ENCODE peak calls at places on chromosomes 11 and 22, in four cellular contexts. L is psoas muscle, O is lung microvascular endothelial cell, V is fibroblast of the aortic adventitia. B is an unnamed sample.

GRCh38 chr11:5929984-5930383 is 12.1 kb upstream of the OR56A3 start:
- DNase-seq in L (no peak), O (no peak), V (no peak), B (no peak)

GRCh38 chr11:19938051-19938856 is 222.0 kb downstream of the DBX1 start:
- DNase-seq in L (peak), O (peak), V (peak), B (peak)

GRCh38 chr22:41576877-41577276 is 12.8 kb downstream of the PMM1 start:
- DNase-seq in L (peak), O (peak), V (peak), B (peak)

GRCh38 chr11:13016415-13016814 is 7.3 kb downstream of the RASSF10 start:
- DNase-seq in L (no peak), O (peak), V (no peak), B (no peak)

GRCh38 chr11:45180158-45180887 is 33.9 kb downstream of the PRDM11 start:
- DNase-seq in L (peak), O (peak), V (no peak), B (peak)

GRCh38 chr11:1162153-1162497 is 4.4 kb downstream of the MUC5AC start:
- DNase-seq in L (no peak), O (no peak), V (no peak), B (no peak)

GRCh38 chr11:128587415-128587814 is at the start of gene ETS1:
- DNase-seq in L (no peak), O (peak), V (no peak), B (peak)

GRCh38 chr11:34250732-34251639 is 106.8 kb downstream of the ABTB2 start:
- DNase-seq in L (peak), O (peak), V (peak), B (peak)

GRCh38 chr22:28014141-28015055 is 95.3 kb upstream of the PITPNB start:
- DNase-seq in L (no peak), O (no peak), V (no peak), B (peak)

GRCh38 chr11:70716986-70717775 is 318.9 kb downstream of the CTTN start:
- DNase-seq in L (no peak), O (no peak), V (no peak), B (peak)

GRCh38 chr11:110712643-110713468 is 619 bp upstream of the ARHGAP20 start:
- DNase-seq in L (peak), O (peak), V (peak), B (peak)

GRCh38 chr22:49784987-49785614 is 42.6 kb downstream of the BRD1 start:
- DNase-seq in L (peak), O (no peak), V (no peak), B (no peak)

GRCh38 chr11:63229815-63230214 is 13.6 kb downstream of the SLC22A25 start:
- DNase-seq in L (no peak), O (no peak), V (no peak), B (no peak)

GRCh38 chr11:8250981-8251620 is 12.6 kb downstream of the LMO1 start:
- DNase-seq in L (no peak), O (no peak), V (no peak), B (no peak)

GRCh38 chr11:9861860-9862725 is 198.2 kb downstream of the SWAP70 start:
- DNase-seq in L (peak), O (peak), V (peak), B (peak)

GRCh38 chr11:121964591-121964990 is 151.4 kb downstream of the BLID start:
- DNase-seq in L (no peak), O (peak), V (peak), B (peak)

GRCh38 chr22:41256254-41256897 is 15.6 kb upstream of the CHADL start:
- DNase-seq in L (no peak), O (peak), V (peak), B (peak)

GRCh38 chr22:37169412-37169811 is 18.6 kb downstream of the C1QTNF6 start:
- DNase-seq in L (no peak), O (no peak), V (no peak), B (no peak)

GRCh38 chr11:129375731-129376657 is at the start of gene BARX2:
- DNase-seq in L (no peak), O (peak), V (peak), B (peak)

GRCh38 chr22:48528221-48528915 is 1299.3 kb downstream of the BRD1 start:
- DNase-seq in L (no peak), O (no peak), V (no peak), B (no peak)

GRCh38 chr22:47177334-47177815 is 414.9 kb downstream of the TBC1D22A start:
- DNase-seq in L (peak), O (no peak), V (no peak), B (no peak)

GRCh38 chr11:25981998-25982397 is 349.9 kb upstream of the ANO3 start:
- DNase-seq in L (no peak), O (peak), V (peak), B (peak)

GRCh38 chr11:17643506-17644405 is 75.6 kb upstream of the MYOD1 start:
- DNase-seq in L (no peak), O (no peak), V (no peak), B (no peak)

GRCh38 chr22:31122532-31123291 is at the start of gene INPP5J:
- DNase-seq in L (peak), O (no peak), V (peak), B (peak)

GRCh38 chr11:119389611-119390254 is 8.2 kb upstream of the USP2 start:
- DNase-seq in L (no peak), O (no peak), V (no peak), B (no peak)

GRCh38 chr11:118241191-118242098 is 10.7 kb downstream of the MPZL3 start:
- DNase-seq in L (no peak), O (peak), V (peak), B (peak)

GRCh38 chr22:31912402-31912733 is 32.0 kb upstream of the YWHAH start:
- DNase-seq in L (no peak), O (no peak), V (peak), B (no peak)

GRCh38 chr11:67698247-67698646 is 23.8 kb upstream of the ALDH3B2 start:
- DNase-seq in L (no peak), O (peak), V (no peak), B (no peak)

GRCh38 chr22:31106651-31107205 is 640 bp downstream of the SELENOM start:
- DNase-seq in L (no peak), O (peak), V (peak), B (no peak)

GRCh38 chr22:22030493-22031182 is 48.1 kb upstream of the TOP3B start:
- DNase-seq in L (peak), O (peak), V (peak), B (no peak)